ENCODE peak calls at places on chromosomes 3 and 15, in seven cellular contexts. J, G, F, L, O, K and C are unnamed samples.

GRCh38 chr3:129063841-129064482 is 3.4 kb downstream of the GP9 start:
- DNase-seq in J (no peak), G (no peak), K (no peak), L (no peak), O (no peak), F (no peak), C (no peak)

GRCh38 chr15:94040523-94041248 is 190.7 kb upstream of the MCTP2 start:
- DNase-seq in L (no peak), J (no peak), K (no peak), O (no peak), F (no peak), G (no peak), C (no peak)

GRCh38 chr3:33581666-33582065 is 136.4 kb downstream of the CLASP2 start:
- DNase-seq in G (no peak), O (no peak), L (no peak), K (no peak), F (no peak), J (no peak), C (no peak)

GRCh38 chr3:150149651-150150051 is 179.0 kb upstream of the PFN2 start:
- DNase-seq in F (no peak), O (no peak), K (no peak), L (no peak), G (no peak), J (peak), C (no peak)

GRCh38 chr3:50264389-50264963 is 4.5 kb upstream of the SEMA3B start:
- DNase-seq in K (no peak), J (peak), G (no peak), O (peak), F (no peak), L (no peak), C (no peak)

GRCh38 chr3:165744025-165744424 is 93.2 kb downstream of the BCHE start:
- DNase-seq in L (no peak), J (no peak), G (no peak), O (no peak), F (no peak), K (no peak), C (no peak)

GRCh38 chr3:31815631-31816440 is 165.2 kb downstream of the OSBPL10 start:
- DNase-seq in J (no peak), G (no peak), L (no peak), O (no peak), K (no peak), F (no peak), C (no peak)

GRCh38 chr3:151919030-151919328 is 45.5 kb downstream of the SUCNR1 start:
- DNase-seq in O (no peak), J (no peak), G (no peak), L (no peak), K (no peak), F (no peak), C (no peak)

GRCh38 chr3:127351350-127351749 is 63.5 kb upstream of the PRR20G start:
- DNase-seq in F (no peak), G (no peak), K (no peak), J (no peak), L (no peak), O (no peak), C (no peak)

GRCh38 chr3:69320867-69321266 is 65.0 kb downstream of the FRMD4B start:
- DNase-seq in O (no peak), L (no peak), J (peak), K (no peak), F (no peak), G (peak), C (no peak)

GRCh38 chr15:52295421-52295991 is at the start of gene MYO5C:
- DNase-seq in L (peak), O (peak), G (no peak), J (peak), K (no peak), F (no peak), C (no peak)

GRCh38 chr15:77507911-77508310 is 87.2 kb downstream of the HMG20A start:
- DNase-seq in F (no peak), J (peak), K (no peak), G (no peak), O (no peak), L (no peak), C (no peak)

GRCh38 chr3:181700168-181701087 is 11.3 kb upstream of the SOX2 start:
- DNase-seq in L (peak), O (no peak), J (peak), G (peak), F (no peak), K (peak), C (no peak)

GRCh38 chr3:23944861-23945652 is at the start of gene NR1D2:
- DNase-seq in O (peak), L (peak), F (peak), J (peak), G (peak), K (peak), C (peak)

GRCh38 chr3:48765376-48765775 is 48.4 kb upstream of the IP6K2 start:
- DNase-seq in K (no peak), L (no peak), O (no peak), F (no peak), G (peak), J (peak), C (no peak)

GRCh38 chr3:123448503-123449091 is at the start of gene ADCY5:
- DNase-seq in G (no peak), O (no peak), F (no peak), K (no peak), J (no peak), L (peak), C (no peak)

GRCh38 chr3:86937306-86937791 is 53.6 kb downstream of the VGLL3 start:
- DNase-seq in F (no peak), O (peak), L (no peak), J (peak), G (no peak), K (no peak), C (no peak)

GRCh38 chr3:12356175-12356574 is 67.3 kb downstream of the PPARG start:
- DNase-seq in L (no peak), G (peak), F (no peak), J (no peak), K (no peak), O (no peak), C (no peak)

GRCh38 chr3:187296058-187296457 is 4.5 kb upstream of the MASP1 start:
- DNase-seq in G (no peak), F (no peak), J (no peak), K (no peak), L (no peak), O (no peak), C (no peak)

GRCh38 chr3:56855856-56856538 is 54.2 kb upstream of the ARHGEF3 start:
- DNase-seq in O (no peak), L (no peak), G (peak), K (peak), F (no peak), J (peak), C (no peak)

GRCh38 chr15:59792359-59792758 is 103.2 kb upstream of the BNIP2 start:
- DNase-seq in O (no peak), G (no peak), L (no peak), K (no peak), J (no peak), F (no peak), C (no peak)

GRCh38 chr3:48885753-48886152 is 12.9 kb downstream of the SLC25A20 start:
- DNase-seq in G (no peak), K (no peak), L (no peak), J (no peak), F (no peak), O (no peak), C (no peak)

GRCh38 chr15:29113336-29114276 is 156.0 kb downstream of the NSMCE3 start:
- DNase-seq in G (no peak), L (no peak), O (no peak), F (no peak), K (no peak), J (no peak), C (no peak)

GRCh38 chr3:147613710-147614109 is 204.5 kb downstream of the ZIC1 start:
- DNase-seq in G (no peak), F (no peak), L (no peak), J (no peak), K (no peak), O (no peak), C (no peak)

GRCh38 chr3:12679468-12679867 is 15.6 kb upstream of the RAF1 start:
- DNase-seq in F (no peak), K (no peak), O (peak), L (no peak), J (peak), G (peak), C (no peak)

GRCh38 chr15:68635142-68635541 is 56.3 kb downstream of the CORO2B start:
- DNase-seq in L (no peak), K (no peak), J (no peak), G (no peak), O (no peak), F (no peak), C (no peak)

GRCh38 chr3:27720029-27720518 is 2.0 kb downstream of the EOMES start:
- DNase-seq in L (no peak), G (no peak), J (no peak), F (no peak), K (no peak), O (no peak), C (no peak)

GRCh38 chr15:41501961-41502786 is 8.5 kb downstream of the ITPKA start:
- DNase-seq in K (no peak), O (no peak), G (peak), F (no peak), J (no peak), L (no peak), C (no peak)

GRCh38 chr15:77542491-77543001 is 90.2 kb downstream of the LINGO1 start:
- DNase-seq in J (no peak), L (no peak), G (no peak), K (no peak), O (peak), F (no peak), C (no peak)

GRCh38 chr15:52005748-52006701 is 13.0 kb upstream of the MAPK6 start:
- DNase-seq in G (no peak), K (no peak), F (no peak), L (no peak), J (peak), O (no peak), C (no peak)

GRCh38 chr3:47515864-47516319 is 2.4 kb upstream of the ELP6 start:
- DNase-seq in O (no peak), K (no peak), G (no peak), L (no peak), J (no peak), F (no peak), C (no peak)

GRCh38 chr3:139227827-139228226 is 116.0 kb upstream of the MRPS22 start:
- DNase-seq in F (no peak), G (no peak), O (no peak), L (peak), J (no peak), K (no peak), C (no peak)

GRCh38 chr3:114333180-114333922 is 39.5 kb downstream of the TIGIT start:
- DNase-seq in K (no peak), L (no peak), F (no peak), G (no peak), O (no peak), J (peak), C (no peak)

GRCh38 chr3:196168808-196169391 is 42.3 kb downstream of the ZDHHC19 start:
- DNase-seq in J (no peak), L (peak), F (no peak), G (peak), O (no peak), K (no peak), C (no peak)

GRCh38 chr15:98799991-98800390 is 151.7 kb downstream of the IGF1R start:
- DNase-seq in O (no peak), L (no peak), K (no peak), J (peak), G (peak), F (no peak), C (no peak)

GRCh38 chr3:14793126-14793857 is 25.5 kb upstream of the FGD5 start:
- DNase-seq in G (no peak), K (no peak), O (peak), F (no peak), L (no peak), J (no peak), C (no peak)

GRCh38 chr3:60920519-60920918 is 330.7 kb downstream of the FHIT start:
- DNase-seq in L (no peak), G (no peak), J (no peak), O (no peak), K (no peak), F (no peak), C (no peak)

GRCh38 chr15:68678746-68679145 is 100.0 kb downstream of the CORO2B start:
- DNase-seq in J (no peak), L (peak), G (no peak), O (peak), F (no peak), K (no peak), C (no peak)

GRCh38 chr3:149368850-149369497 is 8.5 kb downstream of the TM4SF1 start:
- DNase-seq in J (peak), G (no peak), K (no peak), L (no peak), F (no peak), O (no peak), C (no peak)